ENCODE peak calls at places on chromosome X, in six cellular contexts. P is MM.1S, X is GM23248, E is hepatocyte, B is neural progenitor cell, U is GM23338. O is an unnamed sample.

GRCh38 chrX:124098089-124098488 is 136.6 kb downstream of the STAG2 start:
- DNase-seq in P (peak), X (peak), E (peak), B (peak), U (peak), O (peak)

GRCh38 chrX:136953867-136954787 is 73.6 kb upstream of the RBMX start:
- DNase-seq in P (peak), X (peak), E (peak), B (peak), U (peak), O (peak)

GRCh38 chrX:17632942-17633341 is 104.4 kb upstream of the SCML1 start:
- DNase-seq in P (peak), X (peak), E (no peak), B (no peak), U (no peak), O (no peak)

GRCh38 chrX:117568238-117568637 is 548.4 kb downstream of the KLHL13 start:
- DNase-seq in P (peak), X (no peak), E (no peak), B (no peak), U (no peak), O (no peak)

GRCh38 chrX:24186986-24187385 is 37.5 kb downstream of the ZFX start:
- DNase-seq in P (no peak), X (no peak), E (no peak), B (no peak), U (no peak), O (no peak)

GRCh38 chrX:39725928-39726619 is 371.7 kb downstream of the BCOR start:
- DNase-seq in P (no peak), X (peak), E (no peak), B (no peak), U (no peak), O (peak)

GRCh38 chrX:138481649-138482048 is 229.9 kb downstream of the FGF13 start:
- DNase-seq in P (no peak), X (no peak), E (no peak), B (no peak), U (no peak), O (no peak)

GRCh38 chrX:123215397-123216089 is 31.5 kb downstream of the GRIA3 start:
- DNase-seq in P (no peak), X (peak), E (no peak), B (no peak), U (no peak), O (no peak)

GRCh38 chrX:115958687-115959359 is 211.7 kb upstream of the AGTR2 start:
- DNase-seq in P (peak), X (peak), E (no peak), B (peak), U (no peak), O (peak)

GRCh38 chrX:68708503-68709290 is 61.2 kb downstream of the STARD8 start:
- DNase-seq in P (no peak), X (peak), E (no peak), B (peak), U (peak), O (no peak)

GRCh38 chrX:40245411-40246140 is 147.8 kb upstream of the BCOR start:
- DNase-seq in P (no peak), X (peak), E (peak), B (no peak), U (no peak), O (no peak)

GRCh38 chrX:40068048-40068447 is 29.7 kb downstream of the BCOR start:
- DNase-seq in P (no peak), X (peak), E (no peak), B (no peak), U (no peak), O (no peak)

GRCh38 chrX:151821226-151821625 is 86.7 kb downstream of the CNGA2 start:
- DNase-seq in P (no peak), X (no peak), E (no peak), B (no peak), U (no peak), O (no peak)

GRCh38 chrX:46912673-46913491 is 661 bp downstream of the JADE3 start:
- DNase-seq in P (peak), X (peak), E (peak), B (peak), U (peak), O (peak)

GRCh38 chrX:46574337-46574940 is 874 bp downstream of the CHST7 start:
- DNase-seq in P (peak), X (peak), E (no peak), B (peak), U (peak), O (peak)

GRCh38 chrX:38293741-38294140 is 33.6 kb downstream of the RPGR start:
- DNase-seq in P (no peak), X (no peak), E (no peak), B (no peak), U (peak), O (no peak)

GRCh38 chrX:27163236-27163635 is 299.9 kb downstream of the PPP4R3C start:
- DNase-seq in P (no peak), X (no peak), E (no peak), B (no peak), U (no peak), O (no peak)

GRCh38 chrX:103329991-103330390 is at the start of gene TCEAL7:
- DNase-seq in P (no peak), X (peak), E (peak), B (peak), U (peak), O (peak)

GRCh38 chrX:103330601-103331397 is 760 bp downstream of the TCEAL7 start:
- DNase-seq in P (no peak), X (peak), E (peak), B (peak), U (peak), O (peak)
- H3K4me3 ChIP-seq in P (no peak), X (peak), E (no peak), B (peak), U (peak), O (peak)

DNA sequence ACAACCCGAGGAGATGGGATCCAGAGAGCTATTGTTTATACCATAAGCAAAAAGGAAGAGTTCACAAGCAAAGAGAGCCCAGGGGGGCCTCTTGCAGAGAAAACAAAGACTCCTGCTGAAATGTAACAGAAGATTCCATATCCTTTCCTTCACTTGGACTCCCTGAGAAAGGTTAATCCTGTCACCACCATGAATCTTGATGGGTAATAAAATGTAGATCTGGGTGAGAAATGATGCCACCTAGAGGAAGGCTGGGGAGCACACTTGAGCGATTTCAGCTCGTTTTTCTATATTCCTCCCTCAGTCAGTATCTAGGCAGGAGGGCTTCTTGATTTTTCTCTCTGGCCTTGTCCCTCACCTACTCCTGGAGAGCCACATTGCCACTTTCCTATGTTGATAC is 10.2 kb upstream of the KCNE5 start:
- DNase-seq in P (peak), X (peak), E (no peak), B (peak), U (peak), O (peak)
- TF ChIP-seq EZH2phosphoT487 in P (no peak), X (no peak), E (no peak), B (no peak), U (no peak), O (no peak)

DNA sequence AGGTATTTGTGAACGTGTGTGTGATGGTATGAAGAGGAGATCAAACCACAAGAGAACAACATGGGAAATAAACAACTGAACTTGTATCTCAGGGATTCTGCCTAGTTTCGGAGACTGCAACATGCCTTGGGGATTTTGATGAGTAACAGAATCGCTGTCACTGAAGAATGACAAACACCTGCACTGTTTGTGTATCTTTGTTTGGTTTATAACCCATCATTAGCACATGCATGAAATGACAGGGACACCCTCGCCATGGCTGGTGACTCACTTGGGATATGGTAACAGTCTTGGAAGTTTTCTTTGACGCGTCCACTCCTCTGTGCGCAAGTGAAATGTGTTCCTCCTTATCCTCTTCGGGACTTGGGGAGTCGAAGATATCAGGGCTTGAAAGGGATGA is 30.3 kb upstream of the MAP3K15 start:
- DNase-seq in P (no peak), X (no peak), E (no peak), B (no peak), U (no peak), O (no peak)
- H3K4me3 ChIP-seq in P (no peak), X (no peak), E (no peak), B (no peak), U (no peak), O (no peak)

GRCh38 chrX:140190441-140191108 is 225.3 kb upstream of the CXorf66 start:
- DNase-seq in P (no peak), X (no peak), E (no peak), B (no peak), U (no peak), O (no peak)
- TF ChIP-seq EZH2phosphoT487 in P (no peak), X (no peak), E (no peak), B (no peak), U (no peak), O (no peak)